ENCODE peak calls at places on chromosomes 7 and 10, in five cellular contexts. C is GM12892; I is GM23338; A is activated CD4-positive, alpha-beta T cell treated with anti-CD3 and anti-CD28 coated beads, Interleukin-2, amount 10 ng/mL, durations not matched to agents 7 days and 5 days; N is bronchial epithelial cell. X is an unnamed sample.

GRCh38 chr7:48244902-48245301 is 73.6 kb downstream of the ABCA13 start:
- DNase-seq in N (no peak), C (no peak), I (no peak), A (no peak), X (no peak)

GRCh38 chr7:155227004-155227787 is 70.5 kb upstream of the INSIG1 start:
- DNase-seq in N (no peak), I (no peak), A (no peak), C (no peak), X (no peak)

GRCh38 chr7:130127404-130128395 is 57.4 kb downstream of the KLHDC10 start:
- DNase-seq in C (no peak), A (no peak), N (no peak), I (no peak), X (no peak)

GRCh38 chr7:8112685-8113084 is 144.1 kb downstream of the GLCCI1 start:
- DNase-seq in I (no peak), N (no peak), C (no peak), A (no peak), X (no peak)

GRCh38 chr7:9608560-9608959 is 1175.2 kb downstream of the NXPH1 start:
- DNase-seq in I (no peak), N (peak; percentile 33), A (no peak), C (no peak), X (peak; percentile 29)

GRCh38 chr10:110865184-110865803 is 6.4 kb upstream of the PDCD4 start:
- DNase-seq in C (no peak), A (no peak), I (no peak), N (peak; percentile 74), X (peak; percentile 80)

GRCh38 chr10:64785816-64786215 is 1264.6 kb downstream of the REEP3 start:
- DNase-seq in C (no peak), N (no peak), I (no peak), A (no peak), X (no peak)

GRCh38 chr7:81053623-81054022 is 134.8 kb upstream of the SEMA3C start:
- DNase-seq in A (no peak), N (peak; percentile 67), C (no peak), I (no peak), X (peak; percentile 40)

GRCh38 chr7:129918922-129919321 is 33.8 kb downstream of the UBE2H start:
- DNase-seq in C (no peak), I (no peak), N (no peak), A (no peak), X (no peak)

GRCh38 chr10:1094112-1095057 is 38.2 kb downstream of the WDR37 start:
- DNase-seq in C (no peak), A (no peak), I (no peak), N (peak; percentile 11), X (peak; percentile 44)

GRCh38 chr7:44489955-44490350 is 505 bp downstream of the NUDCD3 start:
- DNase-seq in A (peak; percentile 58), I (no peak), C (no peak), N (peak; percentile 50), X (peak; percentile 63)

GRCh38 chr10:58477122-58477521 is 35.5 kb upstream of the BICC1 start:
- DNase-seq in A (no peak), I (peak; percentile 69), C (no peak), N (no peak), X (no peak)

GRCh38 chr10:69004821-69005220 is 16.2 kb downstream of the KIFBP start:
- DNase-seq in N (peak; percentile 45), I (peak; percentile 49), A (peak; percentile 37), C (no peak), X (peak; percentile 46)